ENCODE peak calls at places on chromosomes 5 and 9, in seven cellular contexts. One of them, this sample, is unnamed.

GRCh38 chr5:93705896-93706295 is 35.5 kb downstream of the POU5F2 start:
- DNase-seq in upper lobe of left lung: no peak
- DNase-seq in AG04450: no peak
- DNase-seq in CD4-positive, alpha-beta T cell: no peak
- DNase-seq in mammary epithelial cell: no peak
- DNase-seq in right atrium auricular region: no peak
- DNase-seq in colonic mucosa: no peak
- DNase-seq in this sample: no peak

GRCh38 chr9:86846679-86847078 is 100.6 kb downstream of the GAS1 start:
- DNase-seq in right atrium auricular region: no peak
- DNase-seq in CD4-positive, alpha-beta T cell: no peak
- DNase-seq in mammary epithelial cell: no peak
- DNase-seq in upper lobe of left lung: no peak
- DNase-seq in colonic mucosa: no peak
- DNase-seq in AG04450: peak
- DNase-seq in this sample: no peak

GRCh38 chr5:119537704-119538103 is 85.4 kb downstream of the HSD17B4 start:
- DNase-seq in AG04450: no peak
- DNase-seq in mammary epithelial cell: peak
- DNase-seq in CD4-positive, alpha-beta T cell: no peak
- DNase-seq in right atrium auricular region: no peak
- DNase-seq in colonic mucosa: no peak
- DNase-seq in upper lobe of left lung: no peak
- DNase-seq in this sample: peak

GRCh38 chr9:127388856-127389238 is 8.1 kb upstream of the SLC2A8 start:
- DNase-seq in right atrium auricular region: no peak
- DNase-seq in AG04450: no peak
- DNase-seq in upper lobe of left lung: no peak
- DNase-seq in colonic mucosa: no peak
- DNase-seq in CD4-positive, alpha-beta T cell: no peak
- DNase-seq in mammary epithelial cell: no peak
- DNase-seq in this sample: no peak

GRCh38 chr5:134649163-134649916 is 755 bp downstream of the SEC24A start:
- DNase-seq in AG04450: no peak
- DNase-seq in CD4-positive, alpha-beta T cell: no peak
- DNase-seq in mammary epithelial cell: peak
- DNase-seq in upper lobe of left lung: peak
- DNase-seq in colonic mucosa: peak
- DNase-seq in right atrium auricular region: no peak
- DNase-seq in this sample: no peak

GRCh38 chr9:128765499-128765898 is 6.2 kb downstream of the ZER1 start:
- DNase-seq in right atrium auricular region: no peak
- DNase-seq in upper lobe of left lung: no peak
- DNase-seq in colonic mucosa: no peak
- DNase-seq in CD4-positive, alpha-beta T cell: no peak
- DNase-seq in AG04450: no peak
- DNase-seq in mammary epithelial cell: no peak
- DNase-seq in this sample: no peak

GRCh38 chr5:160311491-160312138 is 749 bp downstream of the CCNJL start:
- DNase-seq in colonic mucosa: no peak
- DNase-seq in right atrium auricular region: no peak
- DNase-seq in AG04450: no peak
- DNase-seq in mammary epithelial cell: no peak
- DNase-seq in upper lobe of left lung: peak
- DNase-seq in CD4-positive, alpha-beta T cell: no peak
- DNase-seq in this sample: no peak

GRCh38 chr9:92590386-92590785 is 54.6 kb upstream of the ECM2 start:
- DNase-seq in AG04450: no peak
- DNase-seq in CD4-positive, alpha-beta T cell: no peak
- DNase-seq in mammary epithelial cell: no peak
- DNase-seq in colonic mucosa: peak
- DNase-seq in upper lobe of left lung: no peak
- DNase-seq in right atrium auricular region: peak
- DNase-seq in this sample: no peak

GRCh38 chr5:66915531-66915930 is 281.1 kb downstream of the CD180 start:
- DNase-seq in colonic mucosa: no peak
- DNase-seq in CD4-positive, alpha-beta T cell: no peak
- DNase-seq in mammary epithelial cell: no peak
- DNase-seq in AG04450: no peak
- DNase-seq in upper lobe of left lung: peak
- DNase-seq in right atrium auricular region: no peak
- DNase-seq in this sample: no peak

GRCh38 chr5:56375011-56375410 is 141.9 kb upstream of the ANKRD55 start:
- DNase-seq in colonic mucosa: no peak
- DNase-seq in AG04450: no peak
- DNase-seq in mammary epithelial cell: no peak
- DNase-seq in right atrium auricular region: no peak
- DNase-seq in upper lobe of left lung: no peak
- DNase-seq in CD4-positive, alpha-beta T cell: no peak
- DNase-seq in this sample: no peak

GRCh38 chr5:170184007-170184687 is 48.6 kb upstream of the C5orf58 start:
- DNase-seq in mammary epithelial cell: peak
- DNase-seq in CD4-positive, alpha-beta T cell: no peak
- DNase-seq in right atrium auricular region: peak
- DNase-seq in AG04450: no peak
- DNase-seq in colonic mucosa: peak
- DNase-seq in upper lobe of left lung: peak
- DNase-seq in this sample: no peak

GRCh38 chr5:57396701-57397100 is 85.9 kb downstream of the ACTBL2 start:
- DNase-seq in mammary epithelial cell: no peak
- DNase-seq in colonic mucosa: no peak
- DNase-seq in right atrium auricular region: no peak
- DNase-seq in CD4-positive, alpha-beta T cell: no peak
- DNase-seq in upper lobe of left lung: no peak
- DNase-seq in AG04450: no peak
- DNase-seq in this sample: no peak

GRCh38 chr5:102867999-102868662 is 113.0 kb downstream of the PAM start:
- DNase-seq in mammary epithelial cell: no peak
- DNase-seq in colonic mucosa: no peak
- DNase-seq in CD4-positive, alpha-beta T cell: no peak
- DNase-seq in upper lobe of left lung: no peak
- DNase-seq in AG04450: no peak
- DNase-seq in right atrium auricular region: no peak
- DNase-seq in this sample: no peak

GRCh38 chr5:68891718-68892117 is 202.1 kb upstream of the SLC30A5 start:
- DNase-seq in right atrium auricular region: no peak
- DNase-seq in mammary epithelial cell: no peak
- DNase-seq in colonic mucosa: no peak
- DNase-seq in CD4-positive, alpha-beta T cell: no peak
- DNase-seq in upper lobe of left lung: no peak
- DNase-seq in AG04450: no peak
- DNase-seq in this sample: no peak

GRCh38 chr9:80410106-80410505 is 838.3 kb downstream of the TLE4 start:
- DNase-seq in right atrium auricular region: no peak
- DNase-seq in upper lobe of left lung: no peak
- DNase-seq in mammary epithelial cell: no peak
- DNase-seq in AG04450: no peak
- DNase-seq in CD4-positive, alpha-beta T cell: no peak
- DNase-seq in colonic mucosa: no peak
- DNase-seq in this sample: peak

GRCh38 chr5:132056610-132057497 is 3.6 kb upstream of the IL3 start:
- DNase-seq in AG04450: no peak
- DNase-seq in mammary epithelial cell: no peak
- DNase-seq in CD4-positive, alpha-beta T cell: no peak
- DNase-seq in colonic mucosa: no peak
- DNase-seq in upper lobe of left lung: no peak
- DNase-seq in right atrium auricular region: peak
- DNase-seq in this sample: no peak

GRCh38 chr5:83927140-83927733 is 206.6 kb upstream of the HAPLN1 start:
- DNase-seq in CD4-positive, alpha-beta T cell: no peak
- DNase-seq in mammary epithelial cell: peak
- DNase-seq in colonic mucosa: peak
- DNase-seq in AG04450: no peak
- DNase-seq in right atrium auricular region: peak
- DNase-seq in upper lobe of left lung: no peak
- DNase-seq in this sample: no peak

DNA sequence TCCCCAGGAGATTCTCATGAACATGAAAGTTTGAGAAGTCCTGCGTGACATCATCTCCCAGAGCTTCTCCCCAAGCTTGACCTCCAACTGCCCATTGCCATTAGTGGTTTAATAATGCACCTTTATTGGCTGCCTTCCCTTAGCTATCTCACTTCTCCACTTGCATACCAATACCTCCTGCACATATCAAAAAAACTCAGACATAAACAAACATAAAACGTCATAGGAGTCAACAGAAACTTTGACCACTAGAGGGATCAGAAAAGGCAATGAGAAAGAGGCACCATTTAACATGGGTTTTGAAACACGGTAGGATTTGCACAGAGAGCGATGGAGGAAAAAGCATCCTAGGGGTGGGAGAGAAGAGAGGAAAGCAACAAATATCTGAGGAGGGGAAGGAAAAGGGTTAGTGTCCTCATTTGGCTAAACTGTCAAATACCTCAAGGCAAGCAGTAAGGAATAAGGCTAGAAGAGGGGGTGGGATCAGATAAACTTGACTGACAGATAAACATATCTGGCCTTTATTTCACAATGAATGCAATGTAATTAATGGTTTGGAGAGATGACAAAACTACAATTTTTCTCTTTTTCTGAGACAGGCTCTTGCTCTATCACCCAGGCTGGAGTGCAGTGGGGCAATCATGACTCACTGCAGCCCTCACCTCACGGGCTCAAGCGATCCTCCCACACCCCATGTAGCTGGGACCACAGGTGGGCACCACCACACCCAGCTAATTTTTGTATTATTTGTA is 27.0 kb downstream of the GNAQ start:
- DNase-seq in right atrium auricular region: no peak
- DNase-seq in AG04450: no peak
- DNase-seq in CD4-positive, alpha-beta T cell: no peak
- DNase-seq in mammary epithelial cell: no peak
- DNase-seq in upper lobe of left lung: no peak
- DNase-seq in colonic mucosa: no peak
- DNase-seq in this sample: no peak
- TF ChIP-seq CTCF in right atrium auricular region: no peak
- TF ChIP-seq CTCF in AG04450: peak
- TF ChIP-seq CTCF in CD4-positive, alpha-beta T cell: no peak
- TF ChIP-seq CTCF in mammary epithelial cell: peak
- TF ChIP-seq CTCF in upper lobe of left lung: peak
- TF ChIP-seq CTCF in colonic mucosa: no peak
- TF ChIP-seq CTCF in this sample: peak

DNA sequence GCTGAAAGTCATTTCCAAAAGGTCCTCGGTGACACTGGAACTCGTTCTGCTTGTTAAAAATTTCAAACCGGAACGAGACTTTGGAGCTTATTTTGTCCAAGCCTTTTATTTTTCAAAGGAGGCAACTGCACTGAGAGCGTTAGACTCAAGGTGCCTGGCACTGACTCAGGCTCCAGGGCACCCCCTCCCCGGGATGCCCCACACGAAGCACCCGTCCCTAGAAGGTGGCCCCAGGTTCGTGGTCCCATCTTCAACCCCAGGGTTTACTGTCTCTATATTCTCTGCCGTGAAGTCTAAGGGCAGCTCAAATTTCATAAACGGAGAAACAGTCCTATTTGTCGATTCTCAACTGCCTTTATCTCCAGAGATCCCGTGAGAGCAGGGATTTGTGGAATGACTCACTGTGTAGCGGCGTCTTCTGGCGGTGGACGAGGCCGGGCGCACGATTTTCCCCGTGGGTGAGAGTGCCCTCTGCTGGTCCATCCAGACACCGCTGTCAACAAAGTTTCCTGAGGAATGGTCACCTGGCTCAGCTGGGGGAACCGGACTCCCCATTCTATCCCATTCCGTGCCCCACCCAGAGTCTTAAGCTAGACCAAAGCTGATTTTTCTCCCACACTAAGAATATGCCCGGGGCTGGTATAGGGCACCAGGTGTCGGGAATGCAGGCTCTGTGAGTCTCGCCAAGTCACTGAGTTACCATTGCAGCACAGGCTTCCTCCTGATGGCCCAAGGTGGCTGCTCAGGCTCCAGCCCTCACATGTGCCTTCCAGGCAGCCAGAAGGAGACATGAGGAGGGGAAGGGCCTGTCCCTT is 27.1 kb upstream of the SLC6A19 start:
- DNase-seq in mammary epithelial cell: peak
- DNase-seq in AG04450: no peak
- DNase-seq in upper lobe of left lung: peak
- DNase-seq in right atrium auricular region: peak
- DNase-seq in CD4-positive, alpha-beta T cell: no peak
- DNase-seq in colonic mucosa: peak
- DNase-seq in this sample: no peak
- TF ChIP-seq CTCF in mammary epithelial cell: peak
- TF ChIP-seq CTCF in AG04450: peak
- TF ChIP-seq CTCF in upper lobe of left lung: peak
- TF ChIP-seq CTCF in right atrium auricular region: peak
- TF ChIP-seq CTCF in CD4-positive, alpha-beta T cell: peak
- TF ChIP-seq CTCF in colonic mucosa: peak
- TF ChIP-seq CTCF in this sample: peak

DNA sequence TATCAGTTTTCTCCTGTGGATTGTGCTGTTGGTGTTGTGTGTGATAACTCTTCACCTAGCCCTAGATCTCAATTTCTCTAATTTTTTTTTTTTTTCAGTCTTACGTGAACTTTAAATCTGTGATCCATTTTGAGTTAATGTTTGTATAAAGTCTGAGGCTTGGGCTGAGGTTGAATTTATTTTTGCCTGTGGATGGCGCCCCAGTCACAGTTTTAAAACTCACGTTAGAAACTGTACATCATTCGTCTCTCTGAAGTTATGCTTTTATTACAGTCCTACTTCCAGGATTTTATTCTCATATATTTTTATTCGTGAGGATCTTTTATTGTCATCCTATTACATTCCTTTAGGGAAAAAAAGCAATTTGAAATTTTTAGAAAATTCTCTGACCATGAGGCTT is 103.1 kb downstream of the EHMT1 start:
- DNase-seq in right atrium auricular region: no peak
- DNase-seq in mammary epithelial cell: no peak
- DNase-seq in AG04450: no peak
- DNase-seq in CD4-positive, alpha-beta T cell: peak
- DNase-seq in upper lobe of left lung: no peak
- DNase-seq in colonic mucosa: no peak
- DNase-seq in this sample: no peak
- TF ChIP-seq CTCF in right atrium auricular region: no peak
- TF ChIP-seq CTCF in mammary epithelial cell: no peak
- TF ChIP-seq CTCF in AG04450: no peak
- TF ChIP-seq CTCF in CD4-positive, alpha-beta T cell: peak
- TF ChIP-seq CTCF in upper lobe of left lung: no peak
- TF ChIP-seq CTCF in colonic mucosa: no peak
- TF ChIP-seq CTCF in this sample: no peak

GRCh38 chr5:154542000-154542399 is 64.0 kb upstream of the HAND1 start:
- DNase-seq in right atrium auricular region: no peak
- DNase-seq in mammary epithelial cell: no peak
- DNase-seq in upper lobe of left lung: no peak
- DNase-seq in CD4-positive, alpha-beta T cell: no peak
- DNase-seq in colonic mucosa: no peak
- DNase-seq in AG04450: no peak
- DNase-seq in this sample: no peak

GRCh38 chr5:154542581-154542980 is 64.6 kb upstream of the HAND1 start:
- DNase-seq in right atrium auricular region: peak
- DNase-seq in colonic mucosa: no peak
- DNase-seq in CD4-positive, alpha-beta T cell: no peak
- DNase-seq in upper lobe of left lung: no peak
- DNase-seq in AG04450: no peak
- DNase-seq in mammary epithelial cell: no peak
- DNase-seq in this sample: no peak

GRCh38 chr5:154543380-154543779 is 65.4 kb upstream of the HAND1 start:
- DNase-seq in CD4-positive, alpha-beta T cell: no peak
- DNase-seq in colonic mucosa: no peak
- DNase-seq in right atrium auricular region: peak
- DNase-seq in mammary epithelial cell: peak
- DNase-seq in upper lobe of left lung: no peak
- DNase-seq in AG04450: no peak
- DNase-seq in this sample: no peak

GRCh38 chr5:154540600-154540999 is 62.6 kb upstream of the HAND1 start:
- DNase-seq in right atrium auricular region: no peak
- DNase-seq in colonic mucosa: no peak
- DNase-seq in CD4-positive, alpha-beta T cell: no peak
- DNase-seq in upper lobe of left lung: no peak
- DNase-seq in AG04450: no peak
- DNase-seq in mammary epithelial cell: no peak
- DNase-seq in this sample: no peak

GRCh38 chr5:154541553-154541952 is 63.5 kb upstream of the HAND1 start:
- DNase-seq in CD4-positive, alpha-beta T cell: no peak
- DNase-seq in mammary epithelial cell: no peak
- DNase-seq in AG04450: no peak
- DNase-seq in right atrium auricular region: peak
- DNase-seq in upper lobe of left lung: no peak
- DNase-seq in colonic mucosa: no peak
- DNase-seq in this sample: no peak
- TF ChIP-seq CTCF in CD4-positive, alpha-beta T cell: no peak
- TF ChIP-seq CTCF in mammary epithelial cell: peak
- TF ChIP-seq CTCF in AG04450: no peak
- TF ChIP-seq CTCF in right atrium auricular region: no peak
- TF ChIP-seq CTCF in upper lobe of left lung: no peak
- TF ChIP-seq CTCF in colonic mucosa: no peak
- TF ChIP-seq CTCF in this sample: no peak

This sample was measured in kidney epithelial cell.